ENCODE peak calls at places on chromosomes 12 and 14, in five cellular contexts. One of them, this sample, is unnamed.

GRCh38 chr14:78921856-78922255 is 751.7 kb downstream of the NRXN3 start:
- DNase-seq in tibial artery: no peak
- DNase-seq in HCT116: no peak
- DNase-seq in right atrium auricular region: no peak
- DNase-seq in body of pancreas: no peak
- DNase-seq in this sample: no peak

GRCh38 chr12:114993202-114993601 is 309.2 kb upstream of the TBX3 start:
- DNase-seq in tibial artery: no peak
- DNase-seq in HCT116: no peak
- DNase-seq in body of pancreas: no peak
- DNase-seq in right atrium auricular region: no peak
- DNase-seq in this sample: no peak

GRCh38 chr12:109804820-109805761 is 28.1 kb downstream of the TRPV4 start:
- DNase-seq in right atrium auricular region: peak; percentile 77
- DNase-seq in HCT116: peak; percentile 15
- DNase-seq in body of pancreas: peak; percentile 68
- DNase-seq in tibial artery: peak; percentile 78
- DNase-seq in this sample: peak; percentile 46

GRCh38 chr14:103501921-103502669 is 20.5 kb downstream of the CKB start:
- DNase-seq in body of pancreas: no peak
- DNase-seq in right atrium auricular region: no peak
- DNase-seq in tibial artery: no peak
- DNase-seq in HCT116: no peak
- DNase-seq in this sample: no peak

GRCh38 chr12:77062846-77063461 is 2.4 kb downstream of the E2F7 start:
- DNase-seq in right atrium auricular region: no peak
- DNase-seq in body of pancreas: no peak
- DNase-seq in tibial artery: no peak
- DNase-seq in HCT116: no peak
- DNase-seq in this sample: peak; percentile 9

GRCh38 chr12:124476011-124476400 is 91.4 kb downstream of the NCOR2 start:
- DNase-seq in HCT116: no peak
- DNase-seq in body of pancreas: no peak
- DNase-seq in right atrium auricular region: no peak
- DNase-seq in tibial artery: no peak
- DNase-seq in this sample: no peak

GRCh38 chr14:91872517-91873470 is 5.5 kb upstream of the TC2N start:
- DNase-seq in right atrium auricular region: peak; percentile 92
- DNase-seq in body of pancreas: peak; percentile 95
- DNase-seq in HCT116: no peak
- DNase-seq in tibial artery: peak; percentile 96
- DNase-seq in this sample: peak; percentile 94

GRCh38 chr14:75720828-75721227 is 59.8 kb downstream of the TTLL5 start:
- DNase-seq in body of pancreas: peak; percentile 84
- DNase-seq in tibial artery: peak; percentile 84
- DNase-seq in HCT116: no peak
- DNase-seq in right atrium auricular region: peak; percentile 69
- DNase-seq in this sample: peak; percentile 81

GRCh38 chr12:30508205-30508967 is 187.3 kb downstream of the IPO8 start:
- DNase-seq in HCT116: no peak
- DNase-seq in tibial artery: no peak
- DNase-seq in body of pancreas: no peak
- DNase-seq in right atrium auricular region: no peak
- DNase-seq in this sample: no peak

GRCh38 chr12:94873368-94874085 is 130.0 kb downstream of the NDUFA12 start:
- DNase-seq in body of pancreas: peak; percentile 15
- DNase-seq in right atrium auricular region: no peak
- DNase-seq in tibial artery: no peak
- DNase-seq in HCT116: no peak
- DNase-seq in this sample: peak; percentile 35

GRCh38 chr14:105646175-105646574 is 119.8 kb downstream of the TMEM121 start:
- DNase-seq in right atrium auricular region: no peak
- DNase-seq in HCT116: no peak
- DNase-seq in tibial artery: no peak
- DNase-seq in body of pancreas: no peak
- DNase-seq in this sample: no peak

DNA sequence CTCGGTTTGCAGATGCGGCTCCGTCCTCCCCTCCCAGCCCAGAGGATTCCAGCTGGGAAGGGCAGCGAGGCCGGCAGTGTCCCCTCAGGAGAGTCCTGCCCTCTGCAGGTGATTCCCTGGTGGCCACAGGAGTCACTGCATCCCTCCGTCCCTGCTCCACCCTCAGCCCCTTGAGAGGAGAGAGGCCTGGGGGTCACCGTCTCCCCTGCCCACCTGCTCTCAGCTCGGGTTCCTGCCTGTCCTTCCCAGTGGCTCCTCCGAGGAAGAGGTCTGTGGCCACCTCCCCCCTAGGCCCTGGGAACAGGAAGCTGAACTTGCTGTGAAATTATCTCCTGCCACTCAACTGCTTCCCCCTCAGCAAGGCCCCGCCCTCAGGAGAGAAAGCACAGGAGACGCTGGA is 12.9 kb upstream of the GALNT9 start:
- DNase-seq in tibial artery: no peak
- DNase-seq in HCT116: no peak
- DNase-seq in body of pancreas: no peak
- DNase-seq in right atrium auricular region: no peak
- DNase-seq in this sample: no peak
- TF ChIP-seq CTCF in tibial artery: no peak
- TF ChIP-seq CTCF in HCT116: peak; percentile 88
- TF ChIP-seq CTCF in body of pancreas: no peak
- TF ChIP-seq CTCF in right atrium auricular region: no peak
- TF ChIP-seq CTCF in this sample: peak; percentile 29

GRCh38 chr12:117152793-117153775 is 37.2 kb downstream of the FBXO21 start:
- DNase-seq in right atrium auricular region: no peak
- DNase-seq in body of pancreas: no peak
- DNase-seq in HCT116: no peak
- DNase-seq in tibial artery: no peak
- DNase-seq in this sample: no peak
- H3K27ac ChIP-seq in right atrium auricular region: no peak overlapping the region
- H3K27ac ChIP-seq in body of pancreas: no peak overlapping the region
- H3K27ac ChIP-seq in HCT116: no peak overlapping the region
- H3K27ac ChIP-seq in tibial artery: no peak overlapping the region
- H3K27ac ChIP-seq in this sample: no peak overlapping the region

DNA sequence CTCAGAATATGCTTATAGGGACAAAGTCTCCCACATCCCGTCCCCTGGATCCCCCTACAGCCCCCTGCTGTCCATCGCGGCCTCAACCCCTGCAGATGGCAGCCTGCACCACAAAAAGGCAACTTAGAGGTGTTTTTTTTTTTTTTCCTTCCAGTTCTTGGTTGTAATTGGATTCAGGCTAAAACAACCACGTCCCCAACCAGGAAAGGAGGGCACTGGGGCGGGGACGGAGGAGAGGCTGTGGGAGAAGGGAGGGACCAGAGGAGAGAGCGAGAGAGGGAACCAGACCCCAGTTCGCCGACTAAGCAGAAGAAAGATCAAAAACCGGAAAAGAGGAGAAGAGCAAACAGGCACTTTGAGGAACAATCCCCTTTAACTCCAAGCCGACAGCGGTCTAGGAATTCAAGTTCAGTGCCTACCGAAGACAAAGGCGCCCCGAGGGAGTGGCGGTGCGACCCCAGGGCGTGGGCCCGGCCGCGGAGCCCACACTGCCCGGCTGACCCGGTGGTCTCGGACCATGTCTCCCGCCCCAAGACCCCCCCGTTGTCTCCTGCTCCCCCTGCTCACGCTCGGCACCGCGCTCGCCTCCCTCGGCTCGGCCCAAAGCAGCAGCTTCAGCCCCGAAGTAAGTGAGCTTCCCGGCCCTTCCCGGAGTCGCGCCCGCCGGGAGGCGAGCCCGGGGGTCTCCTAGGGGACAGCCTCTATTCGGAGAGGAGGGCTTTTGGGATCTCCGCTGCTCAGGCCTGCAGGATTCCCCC is at the start of gene MMP14:
- DNase-seq in right atrium auricular region: peak; percentile 88
- DNase-seq in HCT116: no peak
- DNase-seq in tibial artery: peak; percentile 97
- DNase-seq in body of pancreas: peak; percentile 73
- DNase-seq in this sample: peak; percentile 81
- TF ChIP-seq CTCF in right atrium auricular region: peak; percentile 60
- TF ChIP-seq CTCF in HCT116: peak; percentile 12
- TF ChIP-seq CTCF in tibial artery: peak; percentile 73
- TF ChIP-seq CTCF in body of pancreas: no peak
- TF ChIP-seq CTCF in this sample: peak; percentile 58

GRCh38 chr12:51269174-51270066 is 795 bp downstream of the SMAGP start:
- DNase-seq in right atrium auricular region: no peak
- DNase-seq in tibial artery: no peak
- DNase-seq in HCT116: no peak
- DNase-seq in body of pancreas: peak; percentile 83
- DNase-seq in this sample: peak; percentile 33
- H3K27ac ChIP-seq in right atrium auricular region: peak overlapping the region; percentile 75
- H3K27ac ChIP-seq in tibial artery: peak overlapping the region; percentile 26
- H3K27ac ChIP-seq in HCT116: peak overlapping the region; percentile 76
- H3K27ac ChIP-seq in body of pancreas: peak overlapping the region; percentile 82
- H3K27ac ChIP-seq in this sample: peak overlapping the region; percentile 71